ENCODE peak calls at places on chromosomes 13 and 19, in four cellular contexts. F, X, I and P are unnamed samples.

GRCh38 chr19:16249826-16250434 is 52.2 kb downstream of the AP1M1 start:
- DNase-seq in I (no peak), F (no peak), X (no peak), P (no peak)

GRCh38 chr19:17671906-17672305 is 16.2 kb downstream of the UNC13A start:
- DNase-seq in X (no peak), I (no peak), F (peak), P (peak)

GRCh38 chr13:28346136-28346535 is 148.8 kb downstream of the FLT1 start:
- DNase-seq in F (peak), X (no peak), I (no peak), P (no peak)

GRCh38 chr13:98420560-98421175 is 156.2 kb downstream of the STK24 start:
- DNase-seq in F (no peak), I (no peak), X (no peak), P (no peak)

GRCh38 chr13:44218501-44219240 is 155.0 kb upstream of the SERP2 start:
- DNase-seq in I (no peak), F (no peak), X (no peak), P (no peak)

GRCh38 chr19:52212572-52213255 is 22.9 kb downstream of the PPP2R1A start:
- DNase-seq in F (no peak), I (no peak), X (no peak), P (no peak)

GRCh38 chr19:3275068-3275582 is 50.7 kb downstream of the CELF5 start:
- DNase-seq in X (peak), I (peak), F (peak), P (peak)

GRCh38 chr13:45142440-45143345 is 22.4 kb downstream of the GTF2F2 start:
- DNase-seq in X (no peak), F (peak), I (no peak), P (no peak)

GRCh38 chr13:51784097-51784496 is 19.9 kb downstream of the DHRS12 start:
- DNase-seq in I (no peak), X (no peak), F (no peak), P (no peak)

GRCh38 chr19:2083174-2083854 is 12.8 kb downstream of the MOB3A start:
- DNase-seq in X (peak), F (no peak), I (peak), P (no peak)